ENCODE peak calls at places on chromosomes 2 and 18, in six cellular contexts. B is neural crest cell; Z is ascending aorta; E is AG04450; Y is adipocyte; N is CD8-positive, alpha-beta memory T cell. L is an unnamed sample.
A peak's percentile ranks its signal among the peaks of the same experiment; 100 is the strongest.

GRCh38 chr18:8341481-8342230 is 267.6 kb upstream of the RAB12 start:
- DNase-seq in E (peak; percentile 20), B (no peak), N (no peak), Y (peak; percentile 70), Z (no peak), L (no peak)

GRCh38 chr2:866009-866680 is 84.5 kb upstream of the SNTG2 start:
- DNase-seq in N (no peak), B (no peak), Y (no peak), E (no peak), Z (no peak), L (no peak)

GRCh38 chr2:105865222-105865913 is 120.7 kb downstream of the NCK2 start:
- DNase-seq in E (no peak), N (no peak), Y (no peak), B (no peak), Z (no peak), L (no peak)

GRCh38 chr2:226798422-226799210 is 1.0 kb downstream of the IRS1 start:
- DNase-seq in Y (peak; percentile 68), N (peak; percentile 65), Z (no peak), B (no peak), E (no peak), L (no peak)

GRCh38 chr2:188132385-188132784 is 159.3 kb upstream of the GULP1 start:
- DNase-seq in Z (no peak), Y (no peak), N (no peak), E (no peak), B (no peak), L (no peak)

GRCh38 chr2:188444106-188444835 is 152.6 kb downstream of the GULP1 start:
- DNase-seq in Y (no peak), B (no peak), N (no peak), E (no peak), Z (no peak), L (no peak)

GRCh38 chr18:77762632-77763031 is 513.0 kb downstream of the GALR1 start:
- DNase-seq in B (peak; percentile 32), N (no peak), Z (no peak), E (no peak), Y (no peak), L (no peak)

GRCh38 chr2:41142463-41142862 is 690.6 kb upstream of the SLC8A1 start:
- DNase-seq in Y (no peak), Z (no peak), E (no peak), B (no peak), N (no peak), L (no peak)

GRCh38 chr2:207103132-207103531 is 62.6 kb downstream of the KLF7 start:
- DNase-seq in Z (no peak), B (no peak), Y (no peak), E (no peak), N (no peak), L (no peak)

GRCh38 chr2:20596193-20596972 is 54.5 kb downstream of the HS1BP3 start:
- DNase-seq in Z (no peak), B (no peak), E (no peak), N (no peak), Y (no peak), L (no peak)

GRCh38 chr2:218010116-218010837 is 7.5 kb upstream of the TNS1 start:
- DNase-seq in N (peak; percentile 16), E (no peak), B (peak; percentile 38), Z (no peak), Y (peak; percentile 89), L (no peak)

GRCh38 chr2:240626531-240627300 is 1.4 kb downstream of the GPR35 start:
- DNase-seq in N (no peak), Y (no peak), E (no peak), B (no peak), Z (peak; percentile 2), L (no peak)

GRCh38 chr2:24822049-24822706 is 29.0 kb downstream of the CENPO start:
- DNase-seq in Y (no peak), B (no peak), N (no peak), E (no peak), Z (no peak), L (no peak)

GRCh38 chr18:57422313-57422872 is 12.8 kb upstream of the ONECUT2 start:
- DNase-seq in Y (no peak), B (no peak), Z (no peak), E (no peak), N (no peak), L (no peak)

GRCh38 chr2:46331099-46331766 is 34.0 kb downstream of the EPAS1 start:
- DNase-seq in E (no peak), Z (no peak), Y (peak; percentile 76), B (no peak), N (no peak), L (no peak)

GRCh38 chr2:54206596-54206995 is 49.4 kb downstream of the TSPYL6 start:
- DNase-seq in Y (peak; percentile 59), N (peak; percentile 9), E (no peak), Z (no peak), B (no peak), L (no peak)

GRCh38 chr2:240960309-240960962 is 38.0 kb upstream of the SNED1 start:
- DNase-seq in B (no peak), Y (peak; percentile 56), E (no peak), N (no peak), Z (no peak), L (no peak)

GRCh38 chr2:14182227-14182946 is 450.1 kb upstream of the LRATD1 start:
- DNase-seq in Z (no peak), B (no peak), E (no peak), N (no peak), Y (no peak), L (no peak)

GRCh38 chr2:167794554-167795255 is 452.7 kb downstream of the STK39 start:
- DNase-seq in B (no peak), N (no peak), Y (no peak), Z (no peak), E (no peak), L (no peak)

GRCh38 chr2:96158554-96158940 is 13.3 kb upstream of the DUSP2 start:
- DNase-seq in Z (no peak), N (no peak), B (no peak), Y (no peak), E (no peak), L (no peak)

GRCh38 chr18:22428672-22429071 is 11.0 kb upstream of the CTAGE1 start:
- DNase-seq in N (no peak), Z (no peak), B (no peak), E (no peak), Y (peak; percentile 25), L (no peak)

GRCh38 chr2:237201461-237202287 is 116.0 kb downstream of the COPS8 start:
- DNase-seq in E (no peak), B (no peak), Y (peak; percentile 71), N (no peak), Z (no peak), L (peak; percentile 25)

GRCh38 chr2:44169155-44169898 is 652 bp downstream of the PPM1B start:
- DNase-seq in Z (no peak), E (no peak), B (peak; percentile 36), Y (peak; percentile 60), N (peak; percentile 67), L (peak; percentile 27)

GRCh38 chr2:42961385-42961800 is 169.0 kb upstream of the HAAO start:
- DNase-seq in Y (no peak), Z (peak; percentile 36), N (no peak), B (peak; percentile 23), E (no peak), L (no peak)

GRCh38 chr18:51100371-51101000 is 70.5 kb downstream of the SMAD4 start:
- DNase-seq in Z (no peak), Y (no peak), B (no peak), E (no peak), N (no peak), L (no peak)

GRCh38 chr2:215851091-215851490 is 162.3 kb downstream of the MREG start:
- DNase-seq in Y (peak; percentile 61), B (no peak), N (no peak), Z (no peak), E (no peak), L (no peak)

GRCh38 chr2:76692896-76693295 is 829.3 kb downstream of the LRRTM4 start:
- DNase-seq in E (no peak), N (no peak), B (no peak), Y (no peak), Z (no peak), L (no peak)

GRCh38 chr2:45008296-45009129 is 739 bp downstream of the SIX2 start:
- DNase-seq in Z (no peak), N (no peak), B (no peak), Y (no peak), E (no peak), L (no peak)

GRCh38 chr2:96508521-96509113 is 3.5 kb upstream of the NEURL3 start:
- DNase-seq in Y (no peak), Z (no peak), B (no peak), N (no peak), E (no peak), L (no peak)

GRCh38 chr2:152445791-152446201 is 110.8 kb downstream of the FMNL2 start:
- DNase-seq in Y (peak; percentile 67), E (peak; percentile 51), B (no peak), N (no peak), Z (no peak), L (no peak)

GRCh38 chr2:160666019-160666676 is 172.5 kb upstream of the RBMS1 start:
- DNase-seq in B (no peak), N (no peak), Y (peak; percentile 98), E (peak; percentile 82), Z (no peak), L (peak; percentile 17)

GRCh38 chr2:224025874-224026273 is 13.2 kb downstream of the SERPINE2 start:
- DNase-seq in Y (no peak), Z (no peak), N (peak; percentile 46), B (no peak), E (no peak), L (peak; percentile 83)

GRCh38 chr2:38407111-38407682 is 30.1 kb upstream of the ATL2 start:
- DNase-seq in Y (no peak), Z (no peak), B (no peak), E (no peak), N (no peak), L (no peak)